ENCODE peak calls at places on chromosomes 11 and 22, in seven cellular contexts. R is kidney epithelial cell; S is CD4-positive, alpha-beta memory T cell; C is CD8-positive, alpha-beta memory T cell; K is HCT116; I is vagina; T is HepG2. U is an unnamed sample.
A peak's percentile ranks its signal among the peaks of the same experiment; 100 is the strongest.

GRCh38 chr22:49181942-49182341 is 645.7 kb downstream of the BRD1 start:
- DNase-seq in R (no peak), S (no peak), T (no peak), C (peak; percentile 27), I (no peak), K (no peak), U (no peak)

GRCh38 chr11:29616611-29617010 is 400.2 kb downstream of the KCNA4 start:
- DNase-seq in I (no peak), C (no peak), S (no peak), K (no peak), R (no peak), T (no peak), U (no peak)

GRCh38 chr11:44004452-44004833 is 43.3 kb upstream of the ACCSL start:
- DNase-seq in S (no peak), K (no peak), I (peak; percentile 85), T (no peak), C (no peak), R (no peak), U (no peak)

GRCh38 chr11:83639995-83640758 is 354.0 kb upstream of the CCDC90B start:
- DNase-seq in R (no peak), C (no peak), S (no peak), K (no peak), I (no peak), T (no peak), U (no peak)

GRCh38 chr11:122633219-122633829 is 22.2 kb upstream of the UBASH3B start:
- DNase-seq in C (no peak), I (no peak), K (no peak), T (peak; percentile 62), S (peak; percentile 42), R (no peak), U (peak; percentile 51)

GRCh38 chr22:31605851-31606585 is 56.0 kb downstream of the PISD start:
- DNase-seq in T (no peak), R (no peak), K (no peak), C (no peak), I (no peak), S (no peak), U (no peak)

GRCh38 chr22:39946571-39947407 is 13.4 kb upstream of the TMA7B start:
- DNase-seq in C (no peak), K (no peak), T (no peak), S (no peak), I (no peak), R (no peak), U (no peak)

GRCh38 chr11:69501891-69502860 is 20.7 kb downstream of the LINC01488 start:
- DNase-seq in I (no peak), S (no peak), T (no peak), K (no peak), R (no peak), C (peak; percentile 30), U (no peak)

GRCh38 chr11:70328556-70328955 is 58.1 kb downstream of the PPFIA1 start:
- DNase-seq in I (no peak), C (no peak), K (no peak), R (peak; percentile 42), T (no peak), S (no peak), U (no peak)

GRCh38 chr11:11311169-11311568 is 41.9 kb downstream of the CSNK2A3 start:
- DNase-seq in R (no peak), T (no peak), C (no peak), K (no peak), I (no peak), S (no peak), U (no peak)

GRCh38 chr11:69972351-69972802 is 105.7 kb upstream of the ANO1 start:
- DNase-seq in S (no peak), C (no peak), T (no peak), I (no peak), R (no peak), K (no peak), U (peak; percentile 78)

GRCh38 chr11:10392680-10393079 is 62.4 kb upstream of the AMPD3 start:
- DNase-seq in C (no peak), I (no peak), K (no peak), R (no peak), T (no peak), S (no peak), U (no peak)

GRCh38 chr22:43448048-43448447 is 36.2 kb downstream of the MPPED1 start:
- DNase-seq in K (no peak), S (no peak), T (no peak), R (no peak), C (no peak), I (no peak), U (no peak)

GRCh38 chr11:32005786-32006406 is 85.0 kb upstream of the RCN1 start:
- DNase-seq in K (no peak), C (no peak), T (no peak), I (no peak), R (peak; percentile 12), S (no peak), U (no peak)

GRCh38 chr11:9143726-9144125 is 52.3 kb upstream of the SCUBE2 start:
- DNase-seq in R (no peak), T (no peak), K (no peak), C (no peak), S (no peak), I (no peak), U (no peak)

GRCh38 chr22:25692965-25693565 is 48.9 kb upstream of the MYO18B start:
- DNase-seq in C (no peak), I (no peak), R (no peak), S (no peak), T (no peak), K (no peak), U (no peak)

GRCh38 chr11:119473901-119474681 is 51.1 kb upstream of the THY1 start:
- DNase-seq in T (no peak), S (no peak), K (no peak), I (peak; percentile 52), R (no peak), C (no peak), U (no peak)

GRCh38 chr22:23591203-23591791 is 11.2 kb upstream of the IGLL1 start:
- DNase-seq in I (no peak), S (peak; percentile 29), C (peak; percentile 58), R (no peak), T (peak; percentile 41), K (peak; percentile 51), U (peak; percentile 51)

GRCh38 chr22:21012446-21013407 is 2.2 kb upstream of the P2RX6 start:
- DNase-seq in S (no peak), R (no peak), T (no peak), I (no peak), C (no peak), K (no peak), U (no peak)

GRCh38 chr22:16968218-16968595 is 39.8 kb downstream of the GAB4 start:
- DNase-seq in I (no peak), T (no peak), S (no peak), C (no peak), R (no peak), K (no peak), U (no peak)

DNA sequence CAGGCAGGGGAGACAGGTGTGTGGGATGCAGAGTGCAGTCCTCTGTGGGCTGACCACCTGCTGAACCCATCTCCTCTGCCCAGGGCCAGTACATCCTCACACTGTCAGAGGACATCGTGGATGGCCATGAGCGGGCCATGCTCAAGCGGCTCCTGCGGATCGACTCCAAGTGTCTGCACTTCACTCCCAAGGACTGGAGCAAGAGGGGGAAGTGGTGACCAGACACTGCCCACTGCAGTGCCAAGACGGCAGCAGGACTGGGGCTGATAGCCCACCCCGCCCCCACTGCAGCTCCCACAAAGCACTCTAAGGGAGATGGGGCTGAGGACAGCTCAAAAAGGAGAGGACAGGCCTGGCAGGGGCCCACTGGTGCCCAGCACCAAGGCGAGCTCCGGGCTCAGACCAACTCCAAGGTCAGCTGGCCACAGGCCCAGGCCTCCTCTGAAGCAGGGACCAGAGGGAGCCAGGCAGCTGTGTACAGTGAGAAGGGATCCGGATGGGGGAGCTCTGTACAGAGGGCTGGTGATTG is 1.6 kb downstream of the RNASEH2C start:
- DNase-seq in S (no peak), T (no peak), C (no peak), I (no peak), K (no peak), R (no peak), U (no peak)
- H3K4me3 ChIP-seq in S (no peak overlapping the region), T (peak overlapping the region; percentile 89), C (no peak overlapping the region), I (peak overlapping the region; percentile 63), K (peak overlapping the region; percentile 83), R (no peak overlapping the region), U (peak overlapping the region; percentile 98)

GRCh38 chr11:2474059-2474901 is 29.5 kb downstream of the KCNQ1 start:
- DNase-seq in K (no peak), I (no peak), T (no peak), S (no peak), C (no peak), R (no peak), U (no peak)
- H3K27me3 ChIP-seq in K (no peaks in the 10 kb centered on the region), I (no peaks in the 10 kb centered on the region), T (peaks cover 9% of the 10 kb centered on the region), S (no peaks in the 10 kb centered on the region), C (no peaks in the 10 kb centered on the region), R (no peaks in the 10 kb centered on the region), U (no peaks in the 10 kb centered on the region)

GRCh38 chr11:86060544-86060943 is 8.3 kb downstream of the PICALM start:
- DNase-seq in K (no peak), I (no peak), S (no peak), R (no peak), T (no peak), C (no peak), U (no peak)

GRCh38 chr11:86064236-86064803 is 4.6 kb downstream of the PICALM start:
- DNase-seq in T (no peak), C (no peak), K (no peak), I (no peak), R (no peak), S (no peak), U (no peak)

GRCh38 chr11:86061483-86061882 is 7.4 kb downstream of the PICALM start:
- DNase-seq in K (no peak), R (no peak), S (no peak), I (no peak), T (no peak), C (no peak), U (no peak)

GRCh38 chr11:86063536-86063935 is 5.3 kb downstream of the PICALM start:
- DNase-seq in C (no peak), R (no peak), I (no peak), T (no peak), S (no peak), K (no peak), U (no peak)

GRCh38 chr11:86062719-86063118 is 6.2 kb downstream of the PICALM start:
- DNase-seq in K (no peak), S (no peak), I (no peak), T (no peak), C (no peak), R (no peak), U (no peak)
- H3K4me3 ChIP-seq in K (no peak overlapping the region), S (no peak overlapping the region), I (peak overlapping the region; percentile 17), T (no peak overlapping the region), C (peak overlapping the region; percentile 1), R (no peak overlapping the region), U (no peak overlapping the region)

GRCh38 chr11:131536159-131536558 is 165.7 kb downstream of the NTM start:
- DNase-seq in C (no peak), T (no peak), S (no peak), I (no peak), K (no peak), R (no peak), U (no peak)

GRCh38 chr11:131537729-131538128 is 167.3 kb downstream of the NTM start:
- DNase-seq in K (no peak), C (no peak), S (no peak), T (no peak), I (no peak), R (no peak), U (no peak)

GRCh38 chr11:131538322-131538721 is 167.9 kb downstream of the NTM start:
- DNase-seq in T (no peak), K (no peak), S (no peak), C (no peak), I (no peak), R (no peak), U (no peak)

GRCh38 chr11:131534611-131535010 is 164.2 kb downstream of the NTM start:
- DNase-seq in R (no peak), I (no peak), T (no peak), C (no peak), S (no peak), K (no peak), U (no peak)

GRCh38 chr11:131537196-131537595 is 166.8 kb downstream of the NTM start:
- DNase-seq in R (no peak), T (no peak), I (no peak), S (no peak), K (no peak), C (no peak), U (peak; percentile 33)
- H3K27me3 ChIP-seq in R (no peaks in the 10 kb centered on the region), T (peaks cover 1% of the 10 kb centered on the region), I (no peaks in the 10 kb centered on the region), S (no peaks in the 10 kb centered on the region), K (no peaks in the 10 kb centered on the region), C (no peaks in the 10 kb centered on the region), U (no peaks in the 10 kb centered on the region)